ENCODE peak calls at places on chromosomes 3 and 15, in six cellular contexts. H is right cardiac atrium; K is naive thymus-derived CD8-positive, alpha-beta T cell; N is Kasumi-1; C is amniotic epithelial cell; T is T-helper 1 cell. E is an unnamed sample.

GRCh38 chr3:184155644-184156521 is 706 bp downstream of the DVL3 start:
- DNase-seq in T (peak), N (no peak), H (no peak), C (no peak), K (peak), E (peak)

GRCh38 chr3:11825271-11825670 is 21.4 kb downstream of the TAMM41 start:
- DNase-seq in K (no peak), T (no peak), N (no peak), H (no peak), C (no peak), E (no peak)

GRCh38 chr15:80247320-80247719 is 4.7 kb downstream of the CTXND1 start:
- DNase-seq in N (no peak), C (no peak), T (no peak), K (no peak), H (no peak), E (no peak)

GRCh38 chr3:171604370-171604769 is 144.2 kb upstream of the TNIK start:
- DNase-seq in C (no peak), T (no peak), H (no peak), K (no peak), N (no peak), E (no peak)

GRCh38 chr3:46092704-46093085 is 65.4 kb upstream of the XCR1 start:
- DNase-seq in C (no peak), N (no peak), K (no peak), H (no peak), T (no peak), E (no peak)

GRCh38 chr3:149179225-149179624 is 42.4 kb downstream of the CP start:
- DNase-seq in T (no peak), C (peak), N (no peak), K (no peak), H (no peak), E (no peak)

GRCh38 chr3:196837819-196838420 is 29.8 kb upstream of the SENP5 start:
- DNase-seq in K (peak), H (peak), N (peak), C (peak), T (peak), E (peak)

GRCh38 chr15:77094397-77095030 is 23.6 kb upstream of the TSPAN3 start:
- DNase-seq in H (no peak), C (no peak), T (no peak), N (no peak), K (no peak), E (no peak)

GRCh38 chr3:156014456-156014855 is 105.9 kb upstream of the KCNAB1 start:
- DNase-seq in T (no peak), C (no peak), H (no peak), N (no peak), K (no peak), E (no peak)

GRCh38 chr15:65619636-65620290 is 2.0 kb upstream of the SLC24A1 start:
- DNase-seq in C (peak), H (no peak), T (no peak), N (no peak), K (no peak), E (no peak)

GRCh38 chr3:68090571-68090970 is 436.2 kb upstream of the SUCLG2 start:
- DNase-seq in N (no peak), C (no peak), K (peak), H (no peak), T (no peak), E (no peak)

GRCh38 chr3:39637807-39638206 is 170.3 kb downstream of the MOBP start:
- DNase-seq in H (no peak), K (no peak), T (peak), C (peak), N (peak), E (no peak)

E was measured in T-helper 22 cell.